ENCODE peak calls at places on chromosome 22, in six cellular contexts. I, Y, P, J, E and Z are unnamed samples.

GRCh38 chr22:32627091-32627490 is 152.5 kb downstream of the FBXO7 start:
- DNase-seq in P (no peak), Y (no peak), J (no peak), E (no peak), I (no peak), Z (no peak)

GRCh38 chr22:42412744-42413220 is 19.4 kb downstream of the NFAM1 start:
- DNase-seq in P (no peak), E (no peak), I (no peak), Y (no peak), J (no peak), Z (no peak)

GRCh38 chr22:17966403-17966717 is 58.0 kb downstream of the MICAL3 start:
- DNase-seq in J (no peak), I (no peak), P (no peak), Y (no peak), E (no peak), Z (no peak)

GRCh38 chr22:23675502-23676415 is 15.1 kb upstream of the RGL4 start:
- DNase-seq in J (no peak), I (no peak), P (no peak), Y (no peak), E (no peak), Z (no peak)

GRCh38 chr22:47850644-47851151 is 1088.2 kb downstream of the TBC1D22A start:
- DNase-seq in E (no peak), P (no peak), J (no peak), I (no peak), Y (no peak), Z (no peak)

GRCh38 chr22:25368271-25368670 is 148.8 kb downstream of the CRYBB2 start:
- DNase-seq in P (peak; percentile 34), E (no peak), J (no peak), I (peak; percentile 71), Y (no peak), Z (no peak)

GRCh38 chr22:23223566-23224317 is 43.4 kb downstream of the BCR start:
- DNase-seq in E (no peak), Y (no peak), J (no peak), I (no peak), P (no peak), Z (no peak)

GRCh38 chr22:23204541-23205157 is 24.3 kb downstream of the BCR start:
- DNase-seq in J (no peak), I (no peak), E (no peak), P (peak; percentile 76), Y (no peak), Z (no peak)

GRCh38 chr22:19448739-19449421 is 1.4 kb upstream of the C22orf39 start:
- DNase-seq in J (no peak), P (no peak), E (no peak), Y (no peak), I (no peak), Z (no peak)

GRCh38 chr22:46848227-46848626 is 85.8 kb downstream of the TBC1D22A start:
- DNase-seq in E (no peak), P (no peak), Y (no peak), I (no peak), J (peak; percentile 43), Z (no peak)

GRCh38 chr22:43401233-43401632 is 10.6 kb upstream of the MPPED1 start:
- DNase-seq in E (no peak), I (no peak), P (no peak), Y (no peak), J (no peak), Z (no peak)

GRCh38 chr22:28911777-28912669 is 28.7 kb downstream of the ZNRF3 start:
- DNase-seq in P (no peak), Y (no peak), I (peak; percentile 46), E (no peak), J (no peak), Z (no peak)

GRCh38 chr22:43819691-43820670 is 7.9 kb upstream of the EFCAB6 start:
- DNase-seq in Y (peak; percentile 49), E (no peak), P (no peak), I (no peak), J (no peak), Z (no peak)

GRCh38 chr22:46143491-46144147 is 6.7 kb upstream of the PPARA start:
- DNase-seq in E (no peak), J (no peak), Y (no peak), I (no peak), P (no peak), Z (no peak)

GRCh38 chr22:44622147-44622427 is 79.9 kb upstream of the PRR5 start:
- DNase-seq in P (no peak), Y (peak; percentile 66), I (no peak), J (no peak), E (no peak), Z (no peak)

GRCh38 chr22:44244265-44244822 is 63.6 kb downstream of the PARVG start:
- DNase-seq in E (no peak), I (no peak), J (no peak), Y (no peak), P (no peak), Z (no peak)

GRCh38 chr22:34105461-34106062 is 185.3 kb upstream of the LARGE1 start:
- DNase-seq in P (peak; percentile 35), J (peak; percentile 20), Y (peak; percentile 73), E (peak; percentile 31), I (no peak), Z (peak; percentile 52)

GRCh38 chr22:41264408-41264941 is 21.5 kb downstream of the RANGAP1 start:
- DNase-seq in I (no peak), Y (no peak), E (no peak), J (no peak), P (no peak), Z (no peak)

GRCh38 chr22:23831261-23831660 is 7.5 kb downstream of the DERL3 start:
- DNase-seq in P (no peak), Y (no peak), E (no peak), I (no peak), J (no peak), Z (no peak)

GRCh38 chr22:23519442-23520177 is 60.5 kb downstream of the IGLL1 start:
- DNase-seq in I (no peak), E (no peak), Y (no peak), J (no peak), P (no peak), Z (no peak)

GRCh38 chr22:37638351-37639069 is 959 bp upstream of the SH3BP1 start:
- DNase-seq in P (no peak), J (no peak), Y (no peak), I (no peak), E (no peak), Z (no peak)

DNA sequence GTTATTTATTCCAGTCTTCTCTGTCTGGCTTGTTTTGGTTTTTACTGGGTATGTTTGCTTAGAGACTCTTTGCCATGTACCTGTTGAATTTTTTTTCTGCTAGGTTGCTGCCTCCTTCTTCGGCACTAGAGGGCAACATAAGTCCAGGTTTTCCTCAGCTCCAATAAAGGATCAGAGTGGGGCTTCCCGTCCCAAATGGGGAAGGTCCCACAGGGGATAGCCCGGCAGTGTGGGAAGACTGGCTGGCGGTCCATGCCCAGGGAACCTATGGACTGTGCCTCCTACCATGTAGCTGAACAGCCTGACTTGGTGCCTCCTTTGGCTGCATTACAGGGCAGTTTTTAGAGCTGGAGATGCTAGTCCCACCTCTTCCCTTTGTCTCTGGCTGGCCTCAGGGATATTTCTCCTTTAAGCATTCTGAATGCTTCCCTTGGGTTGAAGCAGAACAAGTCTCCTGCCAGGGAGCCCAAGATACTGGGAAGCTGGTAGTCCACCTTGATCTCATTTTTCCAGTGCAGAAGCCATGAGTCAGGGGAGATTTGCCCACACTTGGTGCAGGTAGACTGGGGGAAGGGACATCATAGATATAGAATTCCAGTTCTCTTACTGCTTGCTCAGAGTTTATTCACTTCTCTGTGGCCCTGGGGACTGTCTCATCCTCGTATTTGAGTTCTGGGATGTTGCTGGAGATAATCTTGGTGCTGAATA is 60.2 kb downstream of the BRD1 start:
- DNase-seq in E (no peak), P (no peak), J (peak; percentile 52), I (peak; percentile 73), Y (no peak), Z (peak; percentile 15)
- TF ChIP-seq CTCF in E (peak; percentile 50), P (no peak), J (peak; percentile 71), I (peak; percentile 89), Y (peak; percentile 85), Z (no peak)

GRCh38 chr22:39026509-39027150 is 5.7 kb downstream of the APOBEC3D start:
- DNase-seq in J (no peak), I (no peak), P (no peak), Y (no peak), E (no peak), Z (no peak)
- TF ChIP-seq CTCF in J (no peak), I (no peak), P (no peak), Y (no peak), E (no peak), Z (no peak)

DNA sequence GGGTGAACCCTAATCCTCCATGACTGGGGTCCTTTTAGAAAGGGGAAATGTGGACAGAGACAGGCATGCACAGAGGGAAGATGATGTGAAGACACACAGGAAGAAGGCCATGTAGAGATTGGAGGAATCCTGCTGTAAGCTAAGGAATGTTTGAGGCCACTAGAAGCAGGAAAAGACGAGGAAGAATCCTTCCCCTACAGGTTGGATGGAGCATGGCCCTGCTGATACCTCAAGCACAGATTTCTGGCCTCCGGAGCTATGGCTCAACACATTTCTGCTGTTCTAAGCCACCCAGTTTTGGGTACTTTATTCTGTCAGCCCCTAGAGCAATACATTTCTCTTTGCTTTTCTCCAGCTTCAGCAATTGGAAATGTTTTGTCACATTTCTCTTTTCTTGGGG is 487.0 kb downstream of the MIAT start:
- DNase-seq in I (no peak), P (no peak), J (no peak), Y (no peak), E (no peak), Z (no peak)
- TF ChIP-seq CTCF in I (peak; percentile 1), P (no peak), J (no peak), Y (peak; percentile 39), E (no peak), Z (no peak)

DNA sequence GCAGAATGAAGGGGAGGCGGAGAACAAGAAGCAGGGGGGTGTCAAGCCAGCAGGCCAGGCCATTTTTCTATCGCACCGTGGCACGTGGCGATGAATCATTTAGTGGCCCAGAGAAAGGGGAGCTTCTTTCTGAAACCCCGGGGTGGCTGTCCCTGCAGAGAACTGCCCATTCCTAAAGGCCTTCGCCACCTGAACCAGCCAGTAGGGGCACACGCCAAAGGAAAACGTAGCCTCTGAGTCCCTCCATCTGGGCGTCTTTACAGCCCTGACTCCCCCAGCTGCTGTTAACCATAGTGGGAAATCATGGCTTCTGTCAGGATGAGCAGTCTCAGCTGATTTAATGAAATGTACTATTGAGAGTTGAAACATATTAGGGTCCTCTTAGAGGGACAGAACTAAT is 8.9 kb downstream of the ASPHD2 start:
- DNase-seq in J (no peak), E (no peak), P (no peak), Y (no peak), I (no peak), Z (no peak)
- TF ChIP-seq CTCF in J (no peak), E (no peak), P (no peak), Y (no peak), I (no peak), Z (no peak)

DNA sequence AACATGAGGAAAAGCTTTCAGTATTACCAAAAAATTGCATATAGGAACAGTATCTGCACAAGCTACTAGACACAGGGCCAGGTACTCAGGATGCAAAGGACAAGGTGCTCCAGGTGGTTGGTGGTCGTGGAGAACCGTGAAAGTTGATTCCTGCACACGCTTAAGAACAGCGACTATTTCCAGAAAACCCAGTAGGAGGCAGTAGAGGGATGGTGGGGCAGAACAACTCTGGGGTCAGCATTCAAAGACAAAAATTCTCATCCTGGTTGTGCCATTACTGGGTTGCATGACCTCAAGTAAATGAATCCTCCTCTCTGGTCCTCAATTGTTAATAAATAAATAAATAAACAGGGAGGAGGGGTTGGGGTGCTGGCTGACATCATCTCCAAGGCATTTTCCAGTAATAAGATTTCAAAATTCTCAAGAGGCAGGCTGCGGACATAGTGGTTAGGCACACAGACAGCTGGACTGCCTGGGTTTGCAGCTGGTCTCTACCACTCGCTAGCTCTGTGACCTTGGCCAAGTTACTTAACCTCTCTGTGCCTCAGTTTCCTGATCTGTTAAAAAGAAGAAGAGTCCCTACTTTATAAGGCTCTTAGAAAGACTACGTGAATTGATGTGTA is 89.6 kb downstream of the ISX start:
- DNase-seq in Y (no peak), J (no peak), P (no peak), I (no peak), E (no peak), Z (no peak)
- TF ChIP-seq CTCF in Y (no peak), J (peak; percentile 18), P (no peak), I (no peak), E (no peak), Z (no peak)